ENCODE peak calls at places on chromosomes 2 and 18, in nine cellular contexts. P, D, G, S, X, W, R, J and Q are unnamed samples.

GRCh38 chr2:119756837-119757236 is 2.9 kb upstream of the PTPN4 start:
- DNase-seq in G (no peak), D (no peak), J (no peak), S (peak), X (no peak), R (peak), W (no peak), P (peak), Q (peak)

GRCh38 chr2:9663008-9663879 is 32.4 kb upstream of the YWHAQ start:
- DNase-seq in W (no peak), X (no peak), P (no peak), D (no peak), G (no peak), J (no peak), R (no peak), S (no peak), Q (no peak)

GRCh38 chr2:155157065-155157464 is 458.6 kb downstream of the KCNJ3 start:
- DNase-seq in G (no peak), P (no peak), R (no peak), W (no peak), J (no peak), S (no peak), X (no peak), D (no peak), Q (no peak)

GRCh38 chr18:50986360-50987087 is 18.7 kb downstream of the ELAC1 start:
- DNase-seq in P (no peak), D (peak), R (no peak), X (no peak), W (no peak), S (no peak), G (no peak), J (no peak), Q (no peak)

GRCh38 chr2:65456074-65456473 is 23.7 kb upstream of the SPRED2 start:
- DNase-seq in R (no peak), W (no peak), S (no peak), X (no peak), J (no peak), G (no peak), P (no peak), D (no peak), Q (no peak)

GRCh38 chr2:173881466-173881865 is 83.7 kb downstream of the SP3 start:
- DNase-seq in R (no peak), P (no peak), G (no peak), W (peak), S (peak), X (no peak), J (no peak), D (no peak), Q (no peak)

GRCh38 chr2:234251326-234252271 is 201.1 kb downstream of the SPP2 start:
- DNase-seq in X (no peak), P (no peak), R (no peak), G (no peak), J (no peak), D (no peak), S (peak), W (no peak), Q (no peak)

GRCh38 chr2:47050021-47050760 is 104.9 kb downstream of the STPG4 start:
- DNase-seq in W (no peak), D (no peak), J (no peak), X (no peak), S (no peak), P (no peak), G (no peak), R (no peak), Q (no peak)

GRCh38 chr2:41495050-41495449 is 552.8 kb upstream of the PKDCC start:
- DNase-seq in S (peak), P (no peak), J (no peak), X (no peak), G (no peak), D (peak), R (no peak), W (no peak), Q (no peak)